ENCODE peak calls at places on chromosomes 11 and 22, in seven cellular contexts. Q is stomach; E is CD8-positive, alpha-beta T cell; K is nephron progenitor cell; T is NCI-H1694; P is ELR; U is NCI-H187 treated with DMSO at 0.1 percent for 48 hours. L is an unnamed sample.

GRCh38 chr22:37996079-37996478 is 11.7 kb upstream of the SOX10 start:
- DNase-seq in U (no peak), T (no peak), Q (no peak), P (no peak), E (no peak), K (no peak), L (no peak)

GRCh38 chr11:70527429-70528045 is 129.2 kb downstream of the CTTN start:
- DNase-seq in K (no peak), U (no peak), E (no peak), P (no peak), T (no peak), Q (no peak), L (no peak)

GRCh38 chr11:67634366-67635230 is 4.9 kb upstream of the NUDT8 start:
- DNase-seq in K (no peak), T (no peak), U (no peak), P (no peak), E (no peak), Q (no peak), L (peak; percentile 8)

GRCh38 chr11:12502041-12502440 is 124.7 kb downstream of the PARVA start:
- DNase-seq in Q (no peak), T (no peak), K (no peak), E (no peak), U (no peak), P (peak; percentile 30), L (no peak)

GRCh38 chr11:36141595-36141994 is 147.6 kb downstream of the COMMD9 start:
- DNase-seq in T (no peak), K (peak; percentile 8), U (no peak), E (no peak), Q (no peak), P (no peak), L (no peak)

GRCh38 chr11:69750108-69750850 is 24.9 kb downstream of the FGF4 start:
- DNase-seq in T (no peak), U (no peak), Q (no peak), P (no peak), K (no peak), E (no peak), L (no peak)

GRCh38 chr22:27043246-27043645 is 385.9 kb downstream of the MIAT start:
- DNase-seq in Q (no peak), E (no peak), P (no peak), T (no peak), U (no peak), K (no peak), L (no peak)

GRCh38 chr11:44421090-44421675 is 111.2 kb upstream of the ALX4 start:
- DNase-seq in K (no peak), Q (no peak), P (no peak), U (no peak), E (no peak), T (no peak), L (no peak)

GRCh38 chr11:72306186-72306585 is 62.2 kb upstream of the PHOX2A start:
- DNase-seq in K (no peak), T (no peak), P (no peak), E (no peak), U (no peak), Q (no peak), L (no peak)

GRCh38 chr11:4187055-4187988 is 92.7 kb downstream of the RRM1 start:
- DNase-seq in U (no peak), E (peak; percentile 83), Q (peak; percentile 96), P (peak; percentile 78), T (peak; percentile 57), K (peak; percentile 96), L (peak; percentile 96)